ENCODE peak calls at places on chromosome 1, in nine cellular contexts. Q is neural crest cell, B is fibroblast of villous mesenchyme, J is tibial artery, W is endothelial cell, V is body of pancreas, L is sigmoid colon, X is choroid plexus epithelial cell, C is psoas muscle. H is an unnamed sample.

GRCh38 chr1:94970783-94971182 is 43.9 kb upstream of the CNN3 start:
- DNase-seq in Q (no peak), B (peak), J (no peak), W (no peak), V (no peak), L (no peak), X (peak), C (no peak), H (no peak)

GRCh38 chr1:52636701-52637695 is 4.0 kb downstream of the SHISAL2A start:
- DNase-seq in Q (no peak), B (no peak), J (no peak), W (no peak), V (no peak), L (no peak), X (no peak), C (no peak), H (peak)

GRCh38 chr1:109910963-109911798 is 532 bp downstream of the CSF1 start:
- DNase-seq in Q (peak), B (no peak), J (peak), W (peak), V (peak), L (no peak), X (no peak), C (no peak), H (no peak)

GRCh38 chr1:23868848-23869450 is 859 bp upstream of the FUCA1 start:
- DNase-seq in Q (no peak), B (no peak), J (no peak), W (no peak), V (no peak), L (no peak), X (no peak), C (no peak), H (peak)

GRCh38 chr1:63411081-63411480 is 43.7 kb downstream of the ALG6 start:
- DNase-seq in Q (no peak), B (peak), J (no peak), W (no peak), V (no peak), L (no peak), X (peak), C (no peak), H (no peak)

GRCh38 chr1:225767591-225768540 is 9.8 kb upstream of the SRP9 start:
- DNase-seq in Q (no peak), B (peak), J (peak), W (no peak), V (peak), L (peak), X (peak), C (peak), H (no peak)

GRCh38 chr1:205576011-205576410 is 55.8 kb downstream of the ELK4 start:
- DNase-seq in Q (no peak), B (no peak), J (no peak), W (no peak), V (no peak), L (peak), X (no peak), C (no peak), H (no peak)

GRCh38 chr1:156896490-156897033 is 3.0 kb downstream of the PEAR1 start:
- DNase-seq in Q (no peak), B (peak), J (peak), W (no peak), V (no peak), L (no peak), X (peak), C (peak), H (no peak)

GRCh38 chr1:241499910-241500309 is 19.6 kb downstream of the FH start:
- DNase-seq in Q (no peak), B (peak), J (no peak), W (peak), V (no peak), L (no peak), X (peak), C (no peak), H (no peak)

GRCh38 chr1:6949991-6950765 is 164.9 kb downstream of the CAMTA1 start:
- DNase-seq in Q (no peak), B (no peak), J (no peak), W (no peak), V (no peak), L (no peak), X (no peak), C (no peak), H (no peak)

GRCh38 chr1:244642526-244642925 is 10.4 kb upstream of the DESI2 start:
- DNase-seq in Q (no peak), B (no peak), J (no peak), W (no peak), V (no peak), L (no peak), X (no peak), C (no peak), H (no peak)

GRCh38 chr1:67144696-67145095 is 9.9 kb upstream of the C1orf141 start:
- DNase-seq in Q (no peak), B (no peak), J (no peak), W (no peak), V (no peak), L (no peak), X (peak), C (no peak), H (no peak)

GRCh38 chr1:12067900-12068821 is 5.1 kb downstream of the TNFRSF8 start:
- DNase-seq in Q (no peak), B (peak), J (no peak), W (no peak), V (no peak), L (no peak), X (peak), C (no peak), H (no peak)

GRCh38 chr1:29415156-29415830 is 179.0 kb downstream of the PTPRU start:
- DNase-seq in Q (no peak), B (no peak), J (no peak), W (no peak), V (no peak), L (no peak), X (peak), C (no peak), H (no peak)

GRCh38 chr1:56060901-56061300 is 518.5 kb downstream of the PLPP3 start:
- DNase-seq in Q (no peak), B (peak), J (no peak), W (no peak), V (no peak), L (no peak), X (no peak), C (no peak), H (no peak)

GRCh38 chr1:247316590-247317197 is 15.0 kb downstream of the ZNF496 start:
- DNase-seq in Q (no peak), B (no peak), J (no peak), W (no peak), V (no peak), L (no peak), X (no peak), C (no peak), H (no peak)

GRCh38 chr1:216464489-216464888 is 41.2 kb upstream of the USH2A start:
- DNase-seq in Q (no peak), B (peak), J (no peak), W (no peak), V (no peak), L (no peak), X (peak), C (no peak), H (no peak)

GRCh38 chr1:93021539-93022134 is 57.4 kb upstream of the MTF2 start:
- DNase-seq in Q (no peak), B (peak), J (no peak), W (no peak), V (no peak), L (no peak), X (peak), C (no peak), H (no peak)

GRCh38 chr1:151072224-151072623 is 1.7 kb downstream of the GABPB2 start:
- DNase-seq in Q (no peak), B (no peak), J (no peak), W (no peak), V (no peak), L (no peak), X (no peak), C (no peak), H (no peak)

GRCh38 chr1:226432586-226433360 is 24.9 kb upstream of the PARP1 start:
- DNase-seq in Q (no peak), B (no peak), J (no peak), W (no peak), V (no peak), L (no peak), X (no peak), C (no peak), H (no peak)

GRCh38 chr1:72362538-72362937 is 80.2 kb upstream of the NEGR1 start:
- DNase-seq in Q (no peak), B (no peak), J (no peak), W (no peak), V (no peak), L (no peak), X (no peak), C (no peak), H (no peak)

GRCh38 chr1:50481142-50481736 is 58.0 kb upstream of the DMRTA2 start:
- DNase-seq in Q (no peak), B (no peak), J (no peak), W (no peak), V (no peak), L (no peak), X (no peak), C (no peak), H (no peak)

GRCh38 chr1:187933562-187934419 is 1105.0 kb downstream of the PLA2G4A start:
- DNase-seq in Q (no peak), B (no peak), J (no peak), W (no peak), V (no peak), L (no peak), X (no peak), C (no peak), H (no peak)

GRCh38 chr1:187938092-187938491 is 1109.3 kb downstream of the PLA2G4A start:
- DNase-seq in Q (no peak), B (no peak), J (no peak), W (no peak), V (no peak), L (no peak), X (no peak), C (no peak), H (no peak)

GRCh38 chr1:187931781-187932180 is 1103.0 kb downstream of the PLA2G4A start:
- DNase-seq in Q (no peak), B (no peak), J (no peak), W (no peak), V (no peak), L (no peak), X (no peak), C (no peak), H (no peak)

GRCh38 chr1:187936667-187937066 is 1107.9 kb downstream of the PLA2G4A start:
- DNase-seq in Q (no peak), B (no peak), J (no peak), W (no peak), V (no peak), L (no peak), X (no peak), C (no peak), H (no peak)
- TF ChIP-seq CTCF in Q (no peak), B (no peak), J (no peak), W (no peak), V (no peak), L (no peak), X (no peak), C (no peak), H (no peak)

GRCh38 chr1:38615680-38616079 is 243.9 kb downstream of the RRAGC start:
- DNase-seq in Q (no peak), B (no peak), J (no peak), W (no peak), V (no peak), L (no peak), X (peak), C (no peak), H (no peak)
- TF ChIP-seq CTCF in Q (peak), B (no peak), J (no peak), W (no peak), V (no peak), L (no peak), X (peak), C (no peak), H (no peak)

DNA sequence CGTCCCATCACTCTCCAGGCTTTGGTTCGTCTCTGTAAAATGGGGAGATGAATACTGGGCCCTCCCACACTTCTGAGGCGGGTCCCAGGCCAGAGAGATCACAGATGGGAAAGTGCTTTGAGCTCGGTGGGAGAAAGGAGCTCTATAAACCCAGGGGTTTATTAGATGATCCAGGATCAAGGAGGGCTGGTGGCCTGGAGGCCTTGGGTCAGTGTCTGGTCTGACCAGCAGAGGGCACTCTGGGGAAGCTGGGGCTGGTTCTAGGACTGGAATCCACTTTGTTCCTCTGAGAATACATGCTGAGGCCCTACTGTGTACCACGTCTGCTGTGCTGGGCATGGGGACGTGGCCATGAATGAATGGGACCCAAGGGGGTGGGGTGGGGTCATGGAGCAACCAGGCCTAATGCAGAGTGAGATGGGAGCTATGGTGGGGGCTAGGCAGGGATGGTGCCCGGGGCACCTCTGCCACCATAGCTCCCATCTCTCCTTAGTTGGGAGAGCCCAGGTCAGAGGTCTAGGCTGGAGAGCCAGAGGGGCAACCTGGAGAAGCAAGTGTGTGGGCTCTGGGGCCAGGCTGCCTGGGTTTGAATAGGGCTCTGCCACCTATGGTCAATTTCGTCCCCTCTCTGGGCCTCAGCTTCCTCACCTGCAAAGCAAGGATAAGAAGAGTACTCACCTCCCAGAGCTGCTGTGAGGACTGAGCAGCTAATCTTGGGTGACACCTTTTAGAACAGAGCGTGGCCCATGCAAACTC is 9.0 kb upstream of the FAM131C start:
- DNase-seq in Q (peak), B (peak), J (no peak), W (peak), V (peak), L (no peak), X (peak), C (peak), H (no peak)
- TF ChIP-seq CTCF in Q (peak), B (peak), J (peak), W (peak), V (peak), L (peak), X (peak), C (peak), H (peak)

GRCh38 chr1:172398193-172398592 is 22.3 kb upstream of the C1orf105 start:
- DNase-seq in Q (no peak), B (no peak), J (no peak), W (no peak), V (no peak), L (peak), X (peak), C (no peak), H (no peak)

GRCh38 chr1:172397221-172397620 is 23.3 kb upstream of the C1orf105 start:
- DNase-seq in Q (no peak), B (peak), J (no peak), W (no peak), V (no peak), L (no peak), X (peak), C (no peak), H (no peak)

GRCh38 chr1:172400073-172400737 is 20.3 kb upstream of the C1orf105 start:
- DNase-seq in Q (no peak), B (no peak), J (no peak), W (peak), V (no peak), L (no peak), X (no peak), C (no peak), H (no peak)

GRCh38 chr1:172397633-172398032 is 22.9 kb upstream of the C1orf105 start:
- DNase-seq in Q (no peak), B (no peak), J (no peak), W (no peak), V (no peak), L (no peak), X (no peak), C (no peak), H (no peak)

DNA sequence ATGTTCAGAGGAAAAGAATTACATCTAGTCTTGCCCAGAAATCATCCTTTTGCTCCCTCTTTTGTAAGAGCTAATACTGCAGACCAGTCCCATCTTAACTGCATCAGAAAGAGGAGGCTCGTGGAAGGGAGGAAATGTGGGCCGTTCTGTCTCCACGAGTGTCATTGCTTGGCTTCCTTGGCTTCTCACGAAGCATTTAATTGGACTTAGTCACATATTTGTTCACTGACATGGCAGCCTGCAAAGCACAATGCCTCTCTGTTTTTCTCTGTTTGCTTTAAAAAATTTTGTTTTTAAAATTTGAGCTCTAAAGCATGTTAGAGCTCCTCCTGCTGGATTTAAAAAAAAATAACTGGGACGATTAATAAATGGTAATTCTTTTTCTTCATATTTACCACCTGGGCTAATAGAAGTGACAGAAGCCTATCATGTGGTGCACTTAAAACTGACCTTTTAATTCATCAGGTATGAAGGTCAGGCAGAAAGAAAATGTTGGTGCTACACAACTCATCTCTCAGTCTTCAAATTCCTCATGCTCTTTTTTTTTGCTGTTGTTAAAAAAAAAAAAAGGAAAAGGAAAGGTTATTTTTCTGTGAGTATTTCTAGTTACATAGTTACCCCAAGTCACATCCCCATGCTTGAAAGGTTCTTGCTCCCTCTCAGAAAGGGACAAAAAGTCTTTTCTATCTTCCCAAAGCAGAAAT is 21.0 kb upstream of the C1orf105 start:
- DNase-seq in Q (peak), B (peak), J (peak), W (no peak), V (peak), L (peak), X (peak), C (peak), H (no peak)
- TF ChIP-seq CTCF in Q (peak), B (peak), J (peak), W (peak), V (peak), L (peak), X (peak), C (peak), H (peak)

GRCh38 chr1:234962340-234962989 is 166.2 kb downstream of the TOMM20 start:
- DNase-seq in Q (no peak), B (peak), J (peak), W (no peak), V (no peak), L (peak), X (peak), C (no peak), H (no peak)

GRCh38 chr1:234965128-234965527 is 163.5 kb downstream of the TOMM20 start:
- DNase-seq in Q (no peak), B (peak), J (no peak), W (no peak), V (no peak), L (peak), X (peak), C (no peak), H (no peak)

GRCh38 chr1:234961468-234962339 is 166.9 kb downstream of the TOMM20 start:
- DNase-seq in Q (no peak), B (peak), J (peak), W (no peak), V (no peak), L (peak), X (peak), C (no peak), H (no peak)

GRCh38 chr1:234963904-234964702 is 164.5 kb downstream of the TOMM20 start:
- DNase-seq in Q (no peak), B (peak), J (no peak), W (no peak), V (peak), L (peak), X (no peak), C (peak), H (no peak)

DNA sequence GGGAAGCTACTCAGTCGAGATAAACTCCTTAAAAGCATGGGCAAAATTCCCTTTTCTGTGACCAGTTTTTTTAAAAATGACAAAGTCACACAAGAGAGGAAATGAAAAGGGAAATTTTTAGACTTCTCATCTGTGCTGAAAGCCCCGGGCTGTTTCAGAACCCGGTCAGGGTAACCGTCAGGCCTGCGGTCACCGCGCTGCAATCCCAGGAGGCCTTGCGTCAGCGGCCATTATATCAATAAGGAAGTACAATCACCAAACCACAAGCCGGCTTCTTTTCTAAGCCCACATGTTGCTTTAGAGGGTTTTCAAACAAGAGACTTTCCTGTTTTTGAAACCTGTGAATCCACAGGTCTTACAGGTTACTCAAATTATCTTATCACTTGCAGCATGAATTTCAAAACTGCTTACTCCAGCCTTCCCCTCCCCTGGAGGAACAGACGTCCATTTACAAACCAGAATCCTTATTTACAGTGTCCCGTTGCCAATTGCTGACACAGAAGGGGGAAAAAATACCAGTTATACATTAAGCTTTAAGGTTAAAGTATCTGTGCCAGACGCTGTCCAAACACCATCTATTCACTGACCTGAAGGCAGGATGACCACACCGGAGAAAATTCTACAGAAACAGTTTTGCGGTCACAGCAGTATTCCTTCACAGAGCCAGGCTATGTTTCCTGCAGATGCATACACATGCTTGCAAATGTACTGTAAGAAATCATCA is 165.3 kb downstream of the TOMM20 start:
- DNase-seq in Q (no peak), B (peak), J (peak), W (no peak), V (peak), L (peak), X (peak), C (peak), H (peak)
- TF ChIP-seq CTCF in Q (no peak), B (no peak), J (no peak), W (no peak), V (no peak), L (no peak), X (no peak), C (no peak), H (no peak)

GRCh38 chr1:193763313-193763712 is 576.9 kb upstream of the B3GALT2 start:
- DNase-seq in Q (no peak), B (no peak), J (no peak), W (no peak), V (no peak), L (no peak), X (peak), C (no peak), H (no peak)

GRCh38 chr1:193762276-193762675 is 575.9 kb upstream of the B3GALT2 start:
- DNase-seq in Q (no peak), B (no peak), J (no peak), W (no peak), V (no peak), L (no peak), X (no peak), C (no peak), H (no peak)

GRCh38 chr1:193767891-193768290 is 581.5 kb upstream of the B3GALT2 start:
- DNase-seq in Q (no peak), B (no peak), J (no peak), W (no peak), V (no peak), L (no peak), X (no peak), C (no peak), H (no peak)

GRCh38 chr1:193769609-193770008 is 583.2 kb upstream of the B3GALT2 start:
- DNase-seq in Q (no peak), B (no peak), J (no peak), W (no peak), V (no peak), L (no peak), X (no peak), C (no peak), H (no peak)

DNA sequence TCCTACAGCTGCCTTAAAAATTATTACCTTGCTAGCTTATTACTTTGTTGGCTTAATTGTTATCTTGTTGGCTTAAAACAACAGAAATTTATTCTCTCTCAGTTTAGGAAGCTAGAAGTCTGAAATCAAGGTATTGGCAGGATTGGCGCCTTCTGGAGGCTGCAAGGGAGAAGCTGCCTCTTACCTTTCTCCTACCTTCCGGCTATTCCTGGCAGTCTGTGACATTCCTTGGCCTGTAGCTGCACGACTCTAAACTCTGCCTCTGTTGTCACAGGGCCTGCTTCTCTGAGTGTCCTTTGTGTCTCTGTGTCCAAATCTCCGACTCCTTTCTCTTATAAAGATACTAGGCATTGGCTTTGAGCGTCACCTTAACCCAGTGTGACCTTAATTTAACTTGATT is 579.9 kb upstream of the B3GALT2 start:
- DNase-seq in Q (no peak), B (no peak), J (no peak), W (no peak), V (no peak), L (no peak), X (no peak), C (no peak), H (no peak)
- TF ChIP-seq CTCF in Q (no peak), B (no peak), J (no peak), W (no peak), V (no peak), L (no peak), X (no peak), C (no peak), H (no peak)

H was measured in CD14-positive monocyte.